ENCODE peak calls at places on chromosome 20, in five cellular contexts. F, I, W, G and C are unnamed samples.

GRCh38 chr20:47754301-47754700 is 31.0 kb downstream of the SULF2 start:
- DNase-seq in F (no peak), I (no peak), G (no peak), W (no peak), C (no peak)

GRCh38 chr20:47950103-47950502 is 164.8 kb upstream of the SULF2 start:
- DNase-seq in G (no peak), I (no peak), W (no peak), F (no peak), C (no peak)

GRCh38 chr20:58712823-58713731 is 20.5 kb downstream of the NPEPL1 start:
- DNase-seq in F (peak), I (no peak), G (no peak), W (peak), C (peak)

GRCh38 chr20:47305667-47306066 is 50.8 kb downstream of the ZMYND8 start:
- DNase-seq in G (peak), W (no peak), F (no peak), I (no peak), C (no peak)

GRCh38 chr20:37390891-37391525 is 45.1 kb downstream of the SRC start:
- DNase-seq in I (no peak), F (no peak), G (no peak), W (no peak), C (no peak)

GRCh38 chr20:54623923-54624569 is 148.7 kb downstream of the DOK5 start:
- DNase-seq in G (no peak), I (no peak), F (no peak), W (no peak), C (no peak)

GRCh38 chr20:25281541-25281991 is 33.7 kb downstream of the PYGB start:
- DNase-seq in G (no peak), F (peak), I (peak), W (no peak), C (peak)

GRCh38 chr20:41408131-41408789 is 41.6 kb upstream of the EMILIN3 start:
- DNase-seq in I (no peak), F (no peak), G (no peak), W (no peak), C (no peak)

GRCh38 chr20:50048420-50049166 is 64.4 kb downstream of the UBE2V1 start:
- DNase-seq in W (no peak), G (no peak), I (no peak), F (no peak), C (no peak)

GRCh38 chr20:37396520-37397075 is 50.7 kb downstream of the SRC start:
- DNase-seq in G (no peak), F (no peak), I (no peak), W (no peak), C (no peak)

GRCh38 chr20:53774487-53775203 is 181.0 kb upstream of the ZNF217 start:
- DNase-seq in W (no peak), G (peak), F (no peak), I (no peak), C (no peak)

GRCh38 chr20:46568570-46569129 is 18.2 kb upstream of the OCSTAMP start:
- DNase-seq in I (peak), W (peak), G (peak), F (peak), C (peak)

GRCh38 chr20:13028001-13028400 is 19.2 kb downstream of the SPTLC3 start:
- DNase-seq in F (no peak), I (no peak), W (no peak), G (no peak), C (no peak)

GRCh38 chr20:49541733-49542513 is 26.0 kb downstream of the PTGIS start:
- DNase-seq in F (peak), I (peak), W (peak), G (peak), C (peak)

GRCh38 chr20:63979549-63980316 is at the start of gene SAMD10:
- DNase-seq in F (peak), G (no peak), I (no peak), W (no peak), C (peak)

GRCh38 chr20:24670981-24671380 is 201.6 kb downstream of the SYNDIG1 start:
- DNase-seq in I (no peak), W (no peak), F (no peak), G (no peak), C (no peak)

GRCh38 chr20:61940976-61941720 is 124.5 kb downstream of the TAF4 start:
- DNase-seq in I (no peak), G (no peak), W (no peak), F (peak), C (peak)

GRCh38 chr20:52619101-52619500 is 353.1 kb upstream of the TSHZ2 start:
- DNase-seq in I (no peak), G (no peak), F (no peak), W (no peak), C (no peak)

GRCh38 chr20:19960745-19961144 is 56.4 kb upstream of the NAA20 start:
- DNase-seq in W (no peak), I (no peak), G (no peak), F (no peak), C (no peak)

GRCh38 chr20:24580855-24581254 is 111.4 kb downstream of the SYNDIG1 start:
- DNase-seq in W (no peak), G (no peak), I (no peak), F (no peak), C (no peak)

GRCh38 chr20:25315418-25316210 is 67.7 kb downstream of the PYGB start:
- DNase-seq in W (no peak), I (no peak), F (peak), G (no peak), C (peak)

GRCh38 chr20:63702751-63703470 is 4.9 kb downstream of the ARFRP1 start:
- DNase-seq in F (no peak), W (no peak), G (no peak), I (no peak), C (no peak)

GRCh38 chr20:62707981-62708521 is 585 bp upstream of the NTSR1 start:
- DNase-seq in I (no peak), G (no peak), W (no peak), F (no peak), C (no peak)

GRCh38 chr20:58224097-58224496 is 4.4 kb downstream of the ANKRD60 start:
- DNase-seq in F (no peak), W (no peak), I (no peak), G (no peak), C (no peak)

GRCh38 chr20:3661060-3661820 is 2.0 kb downstream of the GFRA4 start:
- DNase-seq in W (no peak), I (no peak), F (no peak), G (no peak), C (no peak)

GRCh38 chr20:62822788-62823651 is 6.2 kb downstream of the COL9A3 start:
- DNase-seq in I (no peak), W (no peak), G (no peak), F (peak), C (no peak)

GRCh38 chr20:60060006-60060557 is 101.9 kb downstream of the CDH26 start:
- DNase-seq in I (no peak), G (no peak), W (no peak), F (no peak), C (no peak)

GRCh38 chr20:35273449-35274171 is 4.3 kb downstream of the MMP24OS start:
- DNase-seq in I (no peak), W (no peak), G (no peak), F (no peak), C (no peak)

GRCh38 chr20:25574411-25574810 is 10.9 kb downstream of the NINL start:
- DNase-seq in W (no peak), G (peak), F (no peak), I (no peak), C (no peak)

GRCh38 chr20:25457886-25458680 is 50.6 kb downstream of the GINS1 start:
- DNase-seq in G (no peak), W (no peak), I (no peak), F (no peak), C (no peak)

GRCh38 chr20:53739799-53740785 is 146.5 kb upstream of the ZNF217 start:
- DNase-seq in F (no peak), G (peak), I (no peak), W (no peak), C (no peak)

GRCh38 chr20:18857640-18858039 is 44.1 kb downstream of the SCP2D1 start:
- DNase-seq in F (no peak), I (no peak), G (no peak), W (no peak), C (no peak)

DNA sequence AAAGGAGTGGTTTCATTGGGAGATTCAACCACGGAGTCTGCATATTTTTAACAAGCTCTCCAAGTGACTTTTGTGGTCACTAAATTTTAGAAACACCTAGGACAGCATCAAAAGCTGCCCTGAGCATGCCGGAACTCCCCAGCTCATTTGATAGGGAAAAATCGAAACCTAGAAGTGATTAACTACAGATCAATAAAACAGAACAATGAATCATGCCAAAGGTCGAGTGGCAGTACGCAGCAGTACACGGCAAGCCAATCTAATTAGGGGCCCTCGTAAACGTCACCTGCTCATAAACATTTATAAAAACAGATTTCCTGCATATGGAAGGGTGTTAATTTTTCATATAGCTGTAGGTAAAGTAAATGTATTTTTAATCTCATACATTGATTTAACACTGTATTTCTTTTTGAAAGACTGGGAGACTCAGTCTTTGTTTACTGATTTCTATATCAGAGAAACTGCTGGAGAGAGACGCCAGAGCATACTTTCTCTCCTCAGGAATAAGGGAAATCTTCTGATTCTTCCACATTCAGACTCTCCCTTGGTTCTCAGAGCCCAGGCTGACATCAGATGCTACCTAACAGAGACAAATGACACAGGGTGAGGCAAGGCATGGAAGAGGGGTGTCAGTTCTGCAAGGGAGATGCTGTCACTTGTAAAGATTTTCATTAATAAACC is 232.6 kb downstream of the PTPRT start:
- DNase-seq in F (no peak), W (no peak), I (peak), G (no peak), C (no peak)
- H3K4me3 ChIP-seq in F (no peak), W (no peak), I (no peak), G (no peak), C (no peak)

DNA sequence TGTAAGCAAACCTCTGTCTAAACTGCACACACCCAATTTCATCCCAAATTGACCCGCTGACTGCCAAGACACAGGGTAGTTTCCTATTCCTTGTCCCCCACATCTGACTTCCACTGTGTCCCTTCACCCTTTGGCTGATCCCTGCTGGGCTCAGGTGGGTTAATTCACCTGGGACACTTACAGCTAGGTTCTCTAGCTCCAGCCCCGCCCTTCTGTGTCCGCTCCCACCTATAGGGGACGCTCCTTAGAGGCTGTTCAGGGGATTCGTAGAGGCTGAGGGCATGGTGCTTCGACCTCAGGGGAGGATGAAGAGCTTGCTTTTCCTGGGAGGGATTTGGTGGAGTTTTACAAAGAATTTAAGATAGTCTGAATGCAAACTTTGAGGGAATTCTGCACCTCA is 4.0 kb upstream of the CD93 start:
- DNase-seq in F (no peak), G (no peak), I (no peak), W (no peak), C (no peak)
- TF ChIP-seq CTCF in F (no peak), G (no peak), I (no peak), W (no peak), C (no peak)

GRCh38 chr20:56412473-56412790 is 372 bp downstream of the CASS4 start:
- DNase-seq in I (no peak), G (no peak), W (no peak), F (no peak), C (no peak)
- H3K4me3 ChIP-seq in I (no peak), G (peak), W (no peak), F (no peak), C (no peak)

DNA sequence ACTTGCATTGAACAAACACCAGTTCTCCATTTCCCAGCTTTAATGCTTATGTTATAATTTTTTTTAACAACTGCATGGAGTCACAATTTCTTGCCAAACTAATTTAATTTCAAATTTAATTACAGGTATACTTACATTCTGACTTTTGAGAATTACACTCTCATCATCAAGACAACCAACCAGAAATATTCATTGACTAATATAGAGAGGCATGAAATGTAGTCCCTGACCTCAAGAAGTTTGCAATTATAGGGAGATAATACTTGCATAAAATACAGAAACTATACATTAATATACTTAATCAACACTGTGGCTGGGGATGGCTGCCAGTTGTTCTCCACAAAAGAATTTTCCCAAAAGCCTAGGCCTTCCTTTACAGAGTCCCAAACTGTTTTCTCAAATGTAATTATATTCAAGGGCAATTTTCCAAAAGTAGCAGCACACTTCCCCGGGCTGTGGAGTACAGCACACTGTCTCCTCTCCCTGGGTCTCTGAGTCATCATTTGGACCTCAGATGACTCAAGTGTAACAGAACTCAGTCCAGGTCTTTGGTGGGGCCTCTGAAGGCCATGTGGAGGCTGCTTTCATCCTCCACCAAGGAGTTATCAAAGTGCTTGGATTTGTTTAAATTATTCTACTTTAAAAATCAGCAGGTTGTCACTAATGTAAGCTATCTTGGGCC is 114.1 kb downstream of the KIF16B start:
- DNase-seq in F (no peak), W (peak), G (peak), I (no peak), C (no peak)
- TF ChIP-seq CTCF in F (no peak), W (no peak), G (no peak), I (no peak), C (no peak)

DNA sequence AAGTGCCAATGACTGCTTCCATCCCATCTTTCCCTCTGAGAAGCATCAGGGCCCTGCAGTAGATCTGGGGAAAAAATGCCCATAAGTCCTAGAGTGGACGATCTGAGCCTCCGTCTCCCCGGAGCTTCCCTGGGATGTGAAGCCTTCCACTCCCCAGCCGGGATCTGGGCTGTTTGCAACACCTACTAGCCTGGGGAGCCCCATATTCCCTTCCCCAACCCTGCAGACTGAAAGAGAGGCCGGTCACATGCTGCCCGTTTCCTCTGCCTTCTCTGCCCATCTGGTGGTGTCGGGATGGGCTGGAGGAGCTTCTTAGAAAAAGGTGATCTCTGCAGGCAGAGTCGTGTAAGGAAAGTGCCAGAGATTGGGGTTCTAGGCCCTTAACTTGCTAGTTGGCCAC is 1.1 kb downstream of the SNPH start:
- DNase-seq in G (no peak), F (no peak), I (no peak), W (no peak), C (no peak)
- H3K4me3 ChIP-seq in G (peak), F (no peak), I (no peak), W (no peak), C (peak)

GRCh38 chr20:17490501-17490900 is 40.7 kb downstream of the BFSP1 start:
- DNase-seq in G (no peak), I (no peak), F (no peak), W (no peak), C (no peak)
- TF ChIP-seq CTCF in G (no peak), I (no peak), F (no peak), W (no peak), C (no peak)

GRCh38 chr20:5914859-5915258 is 35.5 kb downstream of the TRMT6 start:
- DNase-seq in I (no peak), W (no peak), G (no peak), F (no peak), C (no peak)

GRCh38 chr20:5908981-5909380 is 41.4 kb downstream of the TRMT6 start:
- DNase-seq in F (no peak), I (no peak), G (no peak), W (no peak), C (no peak)

GRCh38 chr20:5913166-5913565 is 37.2 kb downstream of the TRMT6 start:
- DNase-seq in I (no peak), F (no peak), W (no peak), G (no peak), C (no peak)

GRCh38 chr20:5910192-5910591 is 40.1 kb downstream of the TRMT6 start:
- DNase-seq in W (no peak), G (no peak), I (no peak), F (no peak), C (no peak)
- H3K4me3 ChIP-seq in W (no peak), G (no peak), I (no peak), F (no peak), C (peak)

GRCh38 chr20:214383-214782 is 12.7 kb upstream of the DEFB129 start:
- DNase-seq in G (no peak), W (no peak), I (no peak), F (no peak), C (no peak)

GRCh38 chr20:210809-211502 is 16.1 kb upstream of the DEFB129 start:
- DNase-seq in G (no peak), F (no peak), W (no peak), I (no peak), C (no peak)

GRCh38 chr20:208937-209566 is 18.0 kb upstream of the DEFB129 start:
- DNase-seq in F (no peak), I (no peak), G (peak), W (no peak), C (no peak)
- TF ChIP-seq CTCF in F (no peak), I (no peak), G (peak), W (no peak), C (peak)